ENCODE peak calls at places on chromosomes 2 and 18, in five cellular contexts. D is NCI-H460, L is ureter, Q is AG04450, O is Panc1. T is an unnamed sample.

GRCh38 chr2:219219113-219219696 is 447 bp upstream of the ABCB6 start:
- DNase-seq in D (no peak), L (no peak), Q (no peak), O (no peak), T (no peak)

GRCh38 chr2:172943992-172944793 is 131.5 kb upstream of the MAP3K20 start:
- DNase-seq in D (no peak), L (no peak), Q (no peak), O (no peak), T (no peak)

GRCh38 chr18:63119647-63120046 is 199.9 kb downstream of the BCL2 start:
- DNase-seq in D (peak), L (no peak), Q (no peak), O (no peak), T (peak)

GRCh38 chr2:202037086-202037485 is 3.4 kb downstream of the FZD7 start:
- DNase-seq in D (no peak), L (no peak), Q (no peak), O (no peak), T (no peak)

GRCh38 chr2:7703048-7703447 is 785.8 kb downstream of the RNF144A start:
- DNase-seq in D (no peak), L (no peak), Q (no peak), O (no peak), T (no peak)

GRCh38 chr2:151860613-151861146 is 32.5 kb upstream of the ARL5A start:
- DNase-seq in D (no peak), L (no peak), Q (no peak), O (no peak), T (no peak)

GRCh38 chr2:223724831-223725230 is 112.6 kb downstream of the AP1S3 start:
- DNase-seq in D (peak), L (no peak), Q (no peak), O (no peak), T (peak)

GRCh38 chr2:122105885-122106221 is 350.4 kb downstream of the TSN start:
- DNase-seq in D (no peak), L (no peak), Q (no peak), O (no peak), T (no peak)

GRCh38 chr2:23489471-23490400 is 104.8 kb downstream of the KLHL29 start:
- DNase-seq in D (no peak), L (no peak), Q (no peak), O (no peak), T (no peak)

GRCh38 chr2:121532347-121532766 is 1.7 kb downstream of the RNU4ATAC start:
- DNase-seq in D (peak), L (no peak), Q (peak), O (no peak), T (peak)

GRCh38 chr2:14723684-14724083 is 91.2 kb downstream of the LRATD1 start:
- DNase-seq in D (no peak), L (no peak), Q (no peak), O (no peak), T (no peak)

GRCh38 chr2:113757059-113757657 is 716 bp upstream of the SLC35F5 start:
- DNase-seq in D (no peak), L (no peak), Q (no peak), O (no peak), T (no peak)

GRCh38 chr2:174341995-174342571 is 7.3 kb downstream of the SP9 start:
- DNase-seq in D (no peak), L (no peak), Q (no peak), O (no peak), T (no peak)

GRCh38 chr2:120802161-120802560 is 66.5 kb downstream of the GLI2 start:
- DNase-seq in D (no peak), L (no peak), Q (no peak), O (no peak), T (no peak)

GRCh38 chr2:1437537-1437936 is 24.3 kb downstream of the TPO start:
- DNase-seq in D (no peak), L (no peak), Q (no peak), O (no peak), T (no peak)

GRCh38 chr2:70532244-70532935 is 21.2 kb downstream of the TGFA start:
- DNase-seq in D (no peak), L (no peak), Q (no peak), O (no peak), T (no peak)

GRCh38 chr2:188580738-188581137 is 289.1 kb downstream of the GULP1 start:
- DNase-seq in D (no peak), L (no peak), Q (no peak), O (no peak), T (no peak)

GRCh38 chr18:3148930-3149535 is 70.7 kb downstream of the MYOM1 start:
- DNase-seq in D (no peak), L (no peak), Q (no peak), O (no peak), T (no peak)

GRCh38 chr2:128973566-128973965 is 654.9 kb upstream of the HS6ST1 start:
- DNase-seq in D (no peak), L (no peak), Q (no peak), O (no peak), T (no peak)

GRCh38 chr2:168207861-168208260 is 39.5 kb downstream of the STK39 start:
- DNase-seq in D (no peak), L (no peak), Q (no peak), O (no peak), T (no peak)

GRCh38 chr2:133390151-133390550 is 178.1 kb downstream of the NCKAP5 start:
- DNase-seq in D (no peak), L (no peak), Q (no peak), O (no peak), T (peak)

GRCh38 chr18:49467019-49467563 is 6.6 kb upstream of the DYM start:
- DNase-seq in D (no peak), L (no peak), Q (no peak), O (no peak), T (no peak)

T was measured in HT1080.